ENCODE peak calls at places on chromosomes 7 and 10, in six cellular contexts. C is NT2/D1, Y is keratinocyte, V is fibroblast of lung, T is endothelial cell of umbilical vein, U is trophoblast cell. J is an unnamed sample.

GRCh38 chr10:74953214-74953613 is 126.8 kb downstream of the KAT6B start:
- DNase-seq in C (no peak), Y (no peak), V (no peak), T (no peak), U (no peak), J (no peak)

GRCh38 chr10:72542396-72542815 is 83.5 kb downstream of the MICU1 start:
- DNase-seq in C (no peak), Y (no peak), V (no peak), T (no peak), U (no peak), J (no peak)

GRCh38 chr10:6580279-6581029 is 378 bp upstream of the PRKCQ start:
- DNase-seq in C (no peak), Y (no peak), V (peak; percentile 64), T (peak; percentile 68), U (peak; percentile 53), J (peak; percentile 81)

GRCh38 chr7:42234736-42235135 is 2.3 kb downstream of the GLI3 start:
- DNase-seq in C (no peak), Y (no peak), V (no peak), T (no peak), U (peak; percentile 61), J (no peak)

GRCh38 chr7:68529221-68529620 is 1069.1 kb upstream of the AUTS2 start:
- DNase-seq in C (no peak), Y (no peak), V (no peak), T (no peak), U (no peak), J (no peak)

GRCh38 chr10:125824736-125825135 is 1.4 kb downstream of the BCCIP start:
- DNase-seq in C (no peak), Y (no peak), V (no peak), T (no peak), U (no peak), J (peak; percentile 38)

GRCh38 chr7:71135663-71136062 is 3.7 kb downstream of the GALNT17 start:
- DNase-seq in C (no peak), Y (no peak), V (no peak), T (no peak), U (no peak), J (no peak)

GRCh38 chr7:129949292-129950133 is 3.2 kb downstream of the UBE2H start:
- DNase-seq in C (peak; percentile 80), Y (no peak), V (peak; percentile 90), T (peak; percentile 82), U (peak; percentile 92), J (peak; percentile 84)

GRCh38 chr10:110967009-110967630 is 47.7 kb downstream of the SHOC2 start:
- DNase-seq in C (no peak), Y (no peak), V (no peak), T (no peak), U (no peak), J (no peak)

GRCh38 chr10:22593644-22594043 is 120.7 kb downstream of the PIP4K2A start:
- DNase-seq in C (no peak), Y (no peak), V (no peak), T (no peak), U (no peak), J (no peak)

GRCh38 chr7:92133133-92133736 is 1.0 kb downstream of the CYP51A1 start:
- DNase-seq in C (no peak), Y (no peak), V (peak; percentile 27), T (peak; percentile 7), U (no peak), J (no peak)

GRCh38 chr7:92135490-92135889 is 1.2 kb upstream of the CYP51A1 start:
- DNase-seq in C (no peak), Y (no peak), V (peak; percentile 39), T (no peak), U (peak; percentile 53), J (no peak)

GRCh38 chr7:92133737-92134270 is 473 bp downstream of the CYP51A1 start:
- DNase-seq in C (peak; percentile 61), Y (no peak), V (peak; percentile 79), T (peak; percentile 85), U (peak; percentile 67), J (peak; percentile 86)

GRCh38 chr7:92135100-92135429 is 788 bp upstream of the CYP51A1 start:
- DNase-seq in C (peak; percentile 8), Y (no peak), V (no peak), T (no peak), U (peak; percentile 48), J (peak; percentile 55)

DNA sequence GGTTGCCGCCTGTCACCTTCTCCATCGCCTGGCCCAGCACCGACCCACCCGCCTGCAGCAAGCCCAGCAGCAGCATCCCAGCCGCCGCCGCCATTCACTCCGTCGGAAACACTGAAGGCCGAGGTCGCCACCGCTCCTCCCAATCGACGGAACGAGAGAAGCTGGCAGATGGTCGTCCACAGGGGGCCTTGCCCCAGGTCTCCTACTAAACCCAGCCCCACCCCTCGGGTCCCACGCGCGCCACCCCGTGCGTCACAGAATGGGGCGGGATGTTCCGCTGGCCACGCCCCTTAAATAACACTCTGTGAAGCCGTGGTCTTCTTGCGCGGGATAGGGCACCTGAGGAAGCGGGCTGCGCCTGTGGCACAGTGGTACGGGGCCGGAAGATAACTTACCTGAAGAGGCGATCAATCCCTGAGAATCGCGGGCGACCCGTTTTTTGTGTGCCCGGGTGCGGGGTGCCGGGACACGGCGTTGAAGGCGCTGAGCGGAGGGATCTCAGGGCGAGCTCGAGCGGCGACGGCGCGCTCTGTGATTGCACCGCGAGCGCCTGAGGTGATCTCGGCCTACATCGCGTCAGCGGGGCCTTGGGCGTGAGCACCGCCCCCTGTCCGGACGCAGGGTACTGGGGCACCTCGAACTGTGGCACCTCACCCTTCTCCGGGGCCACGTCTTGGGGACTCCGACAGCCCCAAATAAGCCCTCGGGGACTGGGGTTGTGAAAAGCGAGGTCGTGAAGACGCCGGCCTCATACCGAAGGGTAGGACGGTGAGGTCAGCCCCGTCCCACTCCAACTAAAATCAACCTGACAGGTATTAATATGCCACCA is at the start of gene CYP51A1:
- DNase-seq in C (peak; percentile 80), Y (peak; percentile 63), V (peak; percentile 95), T (peak; percentile 94), U (peak; percentile 92), J (peak; percentile 97)
- H3K9ac ChIP-seq in C (peak within 1 kb of the TSS; percentile 90), Y (peak within 1 kb of the TSS; percentile 97), V (peak within 1 kb of the TSS; percentile 95), T (peak within 1 kb of the TSS; percentile 95), U (peak within 1 kb of the TSS; percentile 92), J (peak within 1 kb of the TSS; percentile 94)

DNA sequence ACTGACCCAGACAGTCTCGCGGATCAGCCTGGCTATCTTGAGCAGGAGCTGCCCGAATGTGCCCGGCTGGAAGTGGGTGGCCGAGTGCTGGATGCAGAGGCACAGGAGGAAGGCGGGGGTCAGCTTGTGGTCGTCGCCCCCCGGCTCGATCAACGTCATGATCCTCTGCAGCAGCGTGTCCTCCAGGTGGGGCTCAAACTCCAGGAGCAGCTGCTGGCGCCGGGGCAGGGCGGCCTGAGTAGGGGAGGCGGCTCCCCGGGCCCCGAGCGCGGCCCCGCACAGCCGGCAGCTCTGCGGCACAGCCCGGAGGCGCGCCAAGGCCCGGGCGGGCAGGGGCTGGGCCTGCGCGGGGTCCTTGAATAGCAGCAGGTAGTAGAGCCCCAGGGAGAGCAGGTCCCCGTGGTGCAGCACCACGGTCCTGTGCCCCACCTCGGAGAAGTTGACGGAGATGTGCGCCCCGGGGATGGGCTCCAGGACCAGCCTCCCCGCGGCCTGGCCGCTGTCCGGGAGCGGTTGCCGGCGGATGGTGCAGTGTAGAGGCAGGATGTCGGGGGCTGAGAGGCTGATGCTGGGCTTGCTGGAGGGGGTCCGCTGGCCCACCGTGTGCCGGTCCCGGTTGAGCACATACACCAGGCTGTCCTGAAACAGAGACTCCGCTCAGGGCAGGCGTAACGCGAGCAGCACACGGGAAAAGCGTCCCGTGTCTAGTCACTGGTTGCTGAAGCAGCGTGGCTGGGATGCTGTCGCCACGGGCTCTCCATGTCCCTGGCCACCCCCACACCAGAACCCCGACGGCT is 27.0 kb downstream of the PAPOLB start:
- DNase-seq in C (no peak), Y (no peak), V (no peak), T (no peak), U (no peak), J (no peak)
- H3K9ac ChIP-seq in C (no peak overlapping the region), Y (no peak overlapping the region), V (no peak overlapping the region), T (no peak overlapping the region), U (no peak overlapping the region), J (no peak overlapping the region)

GRCh38 chr10:24678757-24679156 is 44.9 kb downstream of the ARHGAP21 start:
- DNase-seq in C (no peak), Y (no peak), V (no peak), T (no peak), U (no peak), J (no peak)

GRCh38 chr10:24685958-24686540 is 37.6 kb downstream of the ARHGAP21 start:
- DNase-seq in C (no peak), Y (no peak), V (peak; percentile 69), T (peak; percentile 52), U (no peak), J (peak; percentile 71)

GRCh38 chr10:24681476-24682088 is 42.1 kb downstream of the ARHGAP21 start:
- DNase-seq in C (no peak), Y (no peak), V (peak; percentile 39), T (peak; percentile 14), U (no peak), J (no peak)

GRCh38 chr10:24680647-24681475 is 42.8 kb downstream of the ARHGAP21 start:
- DNase-seq in C (no peak), Y (no peak), V (peak; percentile 58), T (peak; percentile 65), U (no peak), J (peak; percentile 43)

GRCh38 chr10:24683554-24683953 is 40.1 kb downstream of the ARHGAP21 start:
- DNase-seq in C (no peak), Y (no peak), V (no peak), T (no peak), U (no peak), J (no peak)
- H3K9ac ChIP-seq in C (no peak overlapping the region), Y (no peak overlapping the region), V (no peak overlapping the region), T (no peak overlapping the region), U (no peak overlapping the region), J (no peak overlapping the region)

GRCh38 chr10:97891497-97892167 is 42.0 kb downstream of the GOLGA7B start:
- DNase-seq in C (no peak), Y (no peak), V (no peak), T (no peak), U (no peak), J (no peak)

GRCh38 chr10:97887399-97887798 is 37.8 kb downstream of the GOLGA7B start:
- DNase-seq in C (no peak), Y (no peak), V (no peak), T (no peak), U (peak; percentile 20), J (no peak)

GRCh38 chr10:97888641-97889262 is 39.1 kb downstream of the GOLGA7B start:
- DNase-seq in C (no peak), Y (peak; percentile 50), V (peak; percentile 37), T (peak; percentile 54), U (peak; percentile 14), J (peak; percentile 72)

GRCh38 chr10:97888134-97888533 is 38.5 kb downstream of the GOLGA7B start:
- DNase-seq in C (no peak), Y (no peak), V (no peak), T (no peak), U (no peak), J (no peak)

DNA sequence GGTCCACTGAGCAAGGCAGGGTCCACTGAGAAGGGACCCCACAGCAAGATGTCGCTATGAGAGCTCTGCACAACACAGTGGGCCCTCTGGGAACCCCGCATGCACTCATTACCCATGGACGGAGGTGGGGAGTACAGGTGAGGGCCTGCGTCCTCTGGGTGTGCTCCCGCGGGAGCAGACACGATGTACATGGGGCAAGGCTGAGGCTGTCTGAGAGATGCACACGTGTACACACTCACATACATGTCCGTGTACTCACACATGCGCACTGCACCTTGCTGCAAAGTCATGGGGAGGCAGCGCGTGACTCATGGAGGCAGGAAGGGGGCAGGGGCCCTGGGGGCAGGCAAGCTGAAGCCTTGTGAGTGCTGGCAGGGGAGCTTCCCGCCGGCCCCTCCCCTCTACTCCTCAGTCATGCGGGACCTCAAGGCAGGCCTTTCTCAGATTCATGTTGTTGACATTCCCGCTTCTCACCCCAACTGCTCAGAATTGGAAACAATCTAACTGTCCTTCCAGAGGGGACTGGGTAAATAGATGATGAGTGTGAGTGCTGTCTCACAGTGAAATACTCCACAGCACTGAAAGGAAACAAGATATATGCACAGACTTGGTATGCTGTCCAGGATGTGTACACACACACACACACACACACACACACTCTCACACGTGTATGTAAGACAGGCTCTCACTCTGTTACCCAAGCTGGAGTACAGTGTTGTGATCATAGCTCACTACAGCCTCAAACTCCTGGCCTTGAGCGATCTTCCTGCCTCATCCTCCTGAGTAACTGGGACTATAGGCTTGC is 40.0 kb downstream of the GOLGA7B start:
- DNase-seq in C (peak; percentile 63), Y (peak; percentile 100), V (peak; percentile 18), T (peak; percentile 71), U (peak; percentile 53), J (peak; percentile 35)
- H3K9ac ChIP-seq in C (peak overlapping the region; percentile 76), Y (peak overlapping the region; percentile 60), V (no peak overlapping the region), T (no peak overlapping the region), U (no peak overlapping the region), J (no peak overlapping the region)